ENCODE peak calls at places on chromosomes 3 and 15, in five cellular contexts. S, H, I, W and R are unnamed samples.

GRCh38 chr3:197006860-197007259 is 22.8 kb downstream of the MELTF start:
- DNase-seq in I (no peak), W (no peak), S (no peak), H (no peak), R (no peak)

GRCh38 chr3:145266368-145266767 is 894.6 kb downstream of the PLOD2 start:
- DNase-seq in W (no peak), I (no peak), H (no peak), S (no peak), R (no peak)

GRCh38 chr3:16715281-16715680 is 110.1 kb upstream of the DAZL start:
- DNase-seq in I (no peak), W (no peak), S (no peak), H (no peak), R (no peak)

GRCh38 chr3:21436846-21437245 is 314.2 kb downstream of the ZNF385D start:
- DNase-seq in H (no peak), W (no peak), S (no peak), I (no peak), R (no peak)

GRCh38 chr3:74435631-74436030 is 178.8 kb downstream of the CNTN3 start:
- DNase-seq in H (no peak), S (no peak), W (no peak), I (no peak), R (no peak)

GRCh38 chr3:94413721-94414106 is 350.9 kb downstream of the NSUN3 start:
- DNase-seq in H (no peak), S (no peak), I (no peak), W (no peak), R (no peak)

GRCh38 chr15:57505949-57506391 is 85.7 kb upstream of the MYZAP start:
- DNase-seq in H (no peak), I (peak), S (peak), W (peak), R (no peak)

GRCh38 chr3:15948403-15948802 is 150.6 kb upstream of the ANKRD28 start:
- DNase-seq in H (no peak), S (no peak), I (no peak), W (no peak), R (no peak)

GRCh38 chr3:117165611-117166051 is 456.1 kb downstream of the TUSC7 start:
- DNase-seq in H (no peak), S (no peak), I (no peak), W (no peak), R (no peak)

GRCh38 chr15:55696221-55696620 is 46.7 kb downstream of the PRTG start:
- DNase-seq in S (no peak), H (no peak), W (no peak), I (no peak), R (no peak)

GRCh38 chr3:146561879-146562278 is 17.5 kb upstream of the PLSCR1 start:
- DNase-seq in H (no peak), S (no peak), W (no peak), I (no peak), R (no peak)

GRCh38 chr3:154904328-154904727 is 175.8 kb upstream of the MME start:
- DNase-seq in H (no peak), S (no peak), W (no peak), I (no peak), R (no peak)

GRCh38 chr3:142897807-142898206 is 8.9 kb upstream of the PCOLCE2 start:
- DNase-seq in H (no peak), I (no peak), W (no peak), S (no peak), R (no peak)

GRCh38 chr15:57216288-57216687 is 160.0 kb upstream of the CGNL1 start:
- DNase-seq in S (no peak), W (no peak), H (no peak), I (no peak), R (no peak)

GRCh38 chr15:75809986-75810750 is 33.1 kb upstream of the UBE2Q2 start:
- DNase-seq in S (peak), I (peak), W (no peak), H (no peak), R (no peak)

DNA sequence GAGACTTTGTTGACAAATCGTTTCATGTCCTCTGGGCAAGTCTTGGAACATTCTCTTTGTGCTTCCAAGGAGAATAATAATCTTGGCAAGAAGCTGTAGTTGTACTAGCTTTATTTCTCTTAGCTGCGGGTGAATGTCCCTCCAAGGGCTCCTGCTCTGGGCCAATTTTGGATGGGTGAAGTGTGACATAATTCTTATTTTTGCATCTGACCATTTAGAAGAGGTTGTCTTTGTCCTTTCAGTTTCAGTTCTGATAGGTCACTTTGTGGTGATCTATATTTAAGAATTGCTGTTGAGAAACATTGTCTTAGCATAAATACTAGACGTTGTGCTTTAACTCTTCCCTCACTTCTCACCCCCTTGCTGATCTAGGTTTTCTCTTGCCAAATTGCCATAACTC is 164.8 kb upstream of the RORA start:
- DNase-seq in W (peak), S (no peak), H (no peak), I (no peak), R (no peak)
- H3K4me3 ChIP-seq in W (no peak), S (no peak), H (no peak), I (no peak), R (no peak)

GRCh38 chr3:4741404-4742307 is 237.6 kb upstream of the BHLHE40 start:
- DNase-seq in S (peak), I (peak), H (no peak), W (peak), R (peak)
- TF ChIP-seq POLR2A in S (no peak), I (no peak), H (no peak), W (no peak), R (peak)

DNA sequence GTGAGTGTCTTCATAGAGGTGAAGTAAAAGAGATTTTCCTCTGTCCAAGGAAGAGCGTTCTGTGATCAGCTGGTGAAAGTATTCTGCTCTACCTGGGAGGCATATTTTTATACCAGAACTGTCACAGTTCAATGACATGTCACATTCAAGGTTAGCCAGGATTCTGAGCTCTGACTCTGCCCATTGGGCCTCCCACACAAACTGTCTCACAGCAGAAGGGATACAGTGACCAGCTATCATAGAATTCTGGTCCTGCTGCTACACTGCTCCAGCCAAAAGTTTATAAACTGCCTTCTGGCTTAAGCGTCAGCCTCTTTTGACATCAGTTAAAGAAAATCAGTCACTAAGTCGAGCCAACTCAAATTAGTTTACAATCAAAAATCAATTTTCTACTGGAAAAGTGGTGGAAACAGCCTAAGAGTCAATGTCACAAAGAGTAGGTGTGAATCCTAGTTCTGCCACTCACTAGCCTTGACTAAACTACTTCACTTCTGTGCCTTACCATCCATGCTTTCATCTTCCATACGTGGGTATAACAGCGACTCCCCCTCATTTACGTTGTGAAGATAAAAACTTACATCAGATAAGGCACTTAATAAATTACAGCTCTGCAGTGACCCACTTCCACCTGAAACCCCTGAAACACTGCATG is 52.7 kb upstream of the DCUN1D1 start:
- DNase-seq in W (no peak), H (no peak), S (no peak), I (no peak), R (no peak)
- TF ChIP-seq CTCF in W (no peak), H (no peak), S (no peak), I (no peak), R (no peak)

GRCh38 chr15:59995568-59996349 is 8.4 kb upstream of the FOXB1 start:
- DNase-seq in W (no peak), I (no peak), S (no peak), H (no peak), R (no peak)

GRCh38 chr15:59994855-59995557 is 9.1 kb upstream of the FOXB1 start:
- DNase-seq in H (no peak), W (no peak), I (no peak), S (no peak), R (peak)

GRCh38 chr15:59998256-59999063 is 5.7 kb upstream of the FOXB1 start:
- DNase-seq in S (no peak), I (no peak), W (no peak), H (no peak), R (no peak)

GRCh38 chr15:59997070-59997701 is 6.9 kb upstream of the FOXB1 start:
- DNase-seq in W (no peak), S (no peak), H (no peak), I (no peak), R (no peak)

GRCh38 chr15:59996498-59997041 is 7.5 kb upstream of the FOXB1 start:
- DNase-seq in W (no peak), I (no peak), S (no peak), H (no peak), R (no peak)
- H3K4me3 ChIP-seq in W (no peak), I (peak), S (no peak), H (peak), R (no peak)

DNA sequence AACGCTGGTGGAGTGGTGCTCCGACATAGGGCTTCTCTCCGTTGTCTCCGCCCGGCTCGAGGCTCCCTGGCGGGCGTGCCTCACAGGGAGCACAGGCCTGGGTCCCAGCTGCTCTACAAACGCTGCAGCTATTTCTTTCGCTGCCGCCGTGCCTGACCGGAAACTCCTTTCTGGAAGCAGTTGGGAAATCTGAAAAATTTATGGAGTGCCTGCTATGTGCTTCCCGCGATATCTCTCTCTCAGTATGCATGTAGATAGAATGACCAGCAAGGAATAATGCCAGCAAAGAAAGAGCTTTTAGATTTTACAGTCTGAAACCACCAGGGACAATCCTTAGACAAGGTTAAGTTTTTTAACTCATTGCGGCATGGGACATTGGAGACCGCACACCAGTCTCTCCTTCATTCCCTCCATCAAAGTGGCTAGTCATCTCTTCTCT is 834 bp upstream of the NPHP3 start:
- DNase-seq in I (no peak), S (no peak), H (no peak), W (no peak), R (no peak)
- TF ChIP-seq POLR2A in I (no peak), S (peak), H (no peak), W (no peak), R (no peak)

GRCh38 chr3:127304121-127304744 is 16.4 kb upstream of the PRR20G start:
- DNase-seq in W (peak), I (peak), H (no peak), S (peak), R (peak)
- TF ChIP-seq CTCF in W (no peak), I (peak), H (no peak), S (no peak), R (no peak)